ENCODE peak calls at places on chromosome 6, in six cellular contexts. Q, P, K, F, Y and H are unnamed samples.

GRCh38 chr6:119950681-119951080 is 601.1 kb upstream of the MAN1A1 start:
- DNase-seq in K (no peak), F (no peak), P (no peak), Q (no peak), Y (no peak), H (no peak)

GRCh38 chr6:28791002-28791383 is 132.8 kb downstream of the TRIM27 start:
- DNase-seq in P (no peak), Q (no peak), F (no peak), Y (no peak), K (no peak), H (no peak)

GRCh38 chr6:18280084-18280483 is 15.8 kb upstream of the DEK start:
- DNase-seq in Y (no peak), P (no peak), K (no peak), F (no peak), Q (no peak), H (no peak)

GRCh38 chr6:102918161-102918560 is 1524.7 kb downstream of the GRIK2 start:
- DNase-seq in Q (no peak), P (no peak), Y (no peak), K (no peak), F (no peak), H (no peak)

GRCh38 chr6:142756215-142756630 is 188.8 kb downstream of the HIVEP2 start:
- DNase-seq in P (no peak), K (peak; percentile 41), F (no peak), Q (peak; percentile 55), Y (no peak), H (no peak)

GRCh38 chr6:158759966-158760617 is 59.1 kb downstream of the EZR start:
- DNase-seq in P (no peak), F (no peak), Y (no peak), Q (no peak), K (no peak), H (no peak)

GRCh38 chr6:83215131-83216047 is 22.2 kb downstream of the RWDD2A start:
- DNase-seq in Y (peak; percentile 77), P (no peak), F (peak; percentile 51), Q (peak; percentile 43), K (peak; percentile 62), H (peak; percentile 53)

GRCh38 chr6:147207351-147207750 is 3.1 kb downstream of the STXBP5 start:
- DNase-seq in Y (no peak), Q (peak; percentile 3), P (no peak), F (no peak), K (no peak), H (no peak)

DNA sequence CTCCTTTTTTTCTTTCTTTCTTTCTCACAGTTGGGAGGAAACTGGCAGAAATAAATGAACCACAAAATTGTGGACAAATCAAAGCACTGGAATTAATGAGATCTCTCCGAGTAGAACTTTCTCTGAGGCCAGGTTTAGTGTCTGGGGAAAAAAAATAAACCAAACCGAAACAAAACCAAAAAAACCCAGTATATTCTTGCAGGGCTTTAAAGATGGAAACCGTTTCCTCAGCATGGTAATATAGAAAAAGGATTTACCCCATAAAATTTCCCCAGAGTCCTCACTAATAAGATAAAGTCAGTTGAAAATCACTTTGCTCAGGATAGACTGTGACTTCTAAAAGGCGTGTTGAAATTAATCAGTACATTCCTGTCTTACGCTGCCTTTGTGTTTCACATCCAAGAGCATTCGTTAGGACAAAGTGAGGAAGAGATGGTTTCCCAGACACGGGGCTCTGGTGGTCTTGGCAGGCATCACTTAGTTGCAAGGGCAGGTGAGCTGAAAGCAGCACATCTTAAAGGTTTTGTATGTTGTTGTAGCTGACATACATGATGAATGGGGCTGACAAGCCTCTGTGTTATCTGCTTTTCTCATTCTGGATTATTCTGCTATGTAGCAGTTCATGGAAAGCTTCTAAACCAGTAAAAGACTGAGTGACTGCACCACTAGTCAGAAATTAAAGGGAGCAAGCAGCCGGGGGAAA is 85.1 kb upstream of the PRL start:
- DNase-seq in Q (no peak), P (no peak), K (no peak), F (no peak), Y (no peak), H (no peak)
- H3K4me3 ChIP-seq in Q (no peak overlapping the region), P (no peak overlapping the region), K (no peak overlapping the region), F (no peak overlapping the region), Y (no peak overlapping the region), H (no peak overlapping the region)

GRCh38 chr6:37984578-37984977 is 165.1 kb downstream of the ZFAND3 start:
- DNase-seq in Y (no peak), Q (no peak), F (no peak), P (no peak), K (no peak), H (no peak)
- H3K4me3 ChIP-seq in Y (no peak overlapping the region), Q (no peak overlapping the region), F (no peak overlapping the region), P (no peak overlapping the region), K (no peak overlapping the region), H (no peak overlapping the region)

DNA sequence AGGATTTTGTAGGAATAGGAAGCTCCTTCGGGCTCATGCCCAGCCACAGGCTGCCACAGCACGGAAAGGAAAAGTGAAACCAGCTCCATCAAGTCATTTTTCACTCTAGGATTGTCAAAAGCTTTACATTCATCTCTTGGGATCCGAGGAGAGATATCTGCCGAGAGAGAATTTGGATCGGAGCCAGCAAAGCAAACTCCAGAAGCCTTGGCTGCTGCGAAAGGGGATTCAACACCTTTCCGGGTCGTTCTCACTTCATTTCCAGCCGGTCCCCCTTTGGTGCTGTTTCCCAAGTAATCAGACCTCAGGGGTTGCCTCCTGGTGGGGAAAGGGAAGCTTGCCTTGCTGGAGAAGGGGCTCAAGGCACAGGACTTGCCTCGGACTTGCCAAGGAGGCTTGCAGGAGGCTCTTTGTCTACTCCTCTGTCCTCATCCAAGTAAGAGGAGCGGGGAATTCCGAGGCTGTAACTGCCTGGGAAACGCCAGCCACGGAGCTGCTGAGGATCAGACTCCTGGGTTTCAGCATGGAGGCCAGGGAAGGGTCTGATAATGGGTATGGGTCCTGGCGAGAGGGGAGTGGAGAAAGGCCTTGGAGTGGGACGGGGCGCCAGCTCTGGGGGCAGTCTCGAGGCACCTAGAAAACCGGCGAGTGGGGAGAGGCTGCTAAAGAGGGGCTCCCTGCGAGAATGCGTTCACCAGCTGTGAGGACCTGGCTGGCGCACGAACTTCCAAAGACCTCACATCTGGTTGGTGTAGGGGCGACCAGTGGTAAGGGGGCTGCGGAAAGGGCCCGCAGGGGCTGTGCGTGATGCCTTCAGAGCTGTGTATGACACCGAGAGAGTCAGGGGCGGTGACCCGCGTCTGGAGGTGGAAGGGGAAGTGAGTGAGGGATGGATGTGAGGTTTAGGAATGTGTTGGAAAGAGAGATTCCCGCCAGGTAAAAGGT is 702 bp downstream of the ETV7 start:
- DNase-seq in Y (peak; percentile 64), K (no peak), Q (peak; percentile 81), F (peak; percentile 4), P (no peak), H (no peak)
- H3K4me3 ChIP-seq in Y (peak overlapping the region; percentile 28), K (peak overlapping the region; percentile 59), Q (peak overlapping the region; percentile 43), F (peak overlapping the region; percentile 67), P (peak overlapping the region; percentile 64), H (peak overlapping the region; percentile 38)

GRCh38 chr6:71290611-71291010 is 2.0 kb downstream of the OGFRL1 start:
- DNase-seq in K (no peak), F (no peak), Q (no peak), P (no peak), Y (no peak), H (no peak)
- H3K4me3 ChIP-seq in K (peak overlapping the region; percentile 86), F (no peak overlapping the region), Q (no peak overlapping the region), P (peak overlapping the region; percentile 78), Y (no peak overlapping the region), H (no peak overlapping the region)

GRCh38 chr6:8014947-8015346 is 49.2 kb downstream of the BLOC1S5 start:
- DNase-seq in F (no peak), P (no peak), Q (no peak), Y (no peak), K (no peak), H (no peak)

GRCh38 chr6:8013763-8014162 is 50.4 kb downstream of the BLOC1S5 start:
- DNase-seq in K (no peak), F (no peak), Y (no peak), Q (no peak), P (no peak), H (no peak)

GRCh38 chr6:8020083-8020482 is 44.1 kb downstream of the BLOC1S5 start:
- DNase-seq in F (no peak), P (no peak), Q (no peak), Y (no peak), K (no peak), H (no peak)

GRCh38 chr6:8017705-8018104 is 46.5 kb downstream of the BLOC1S5 start:
- DNase-seq in F (no peak), Y (no peak), K (no peak), Q (no peak), P (no peak), H (no peak)

GRCh38 chr6:8017276-8017701 is 46.9 kb downstream of the BLOC1S5 start:
- DNase-seq in Q (no peak), F (no peak), K (no peak), Y (no peak), P (no peak), H (peak; percentile 24)
- H3K4me3 ChIP-seq in Q (no peak overlapping the region), F (no peak overlapping the region), K (no peak overlapping the region), Y (no peak overlapping the region), P (no peak overlapping the region), H (peak overlapping the region; percentile 37)

DNA sequence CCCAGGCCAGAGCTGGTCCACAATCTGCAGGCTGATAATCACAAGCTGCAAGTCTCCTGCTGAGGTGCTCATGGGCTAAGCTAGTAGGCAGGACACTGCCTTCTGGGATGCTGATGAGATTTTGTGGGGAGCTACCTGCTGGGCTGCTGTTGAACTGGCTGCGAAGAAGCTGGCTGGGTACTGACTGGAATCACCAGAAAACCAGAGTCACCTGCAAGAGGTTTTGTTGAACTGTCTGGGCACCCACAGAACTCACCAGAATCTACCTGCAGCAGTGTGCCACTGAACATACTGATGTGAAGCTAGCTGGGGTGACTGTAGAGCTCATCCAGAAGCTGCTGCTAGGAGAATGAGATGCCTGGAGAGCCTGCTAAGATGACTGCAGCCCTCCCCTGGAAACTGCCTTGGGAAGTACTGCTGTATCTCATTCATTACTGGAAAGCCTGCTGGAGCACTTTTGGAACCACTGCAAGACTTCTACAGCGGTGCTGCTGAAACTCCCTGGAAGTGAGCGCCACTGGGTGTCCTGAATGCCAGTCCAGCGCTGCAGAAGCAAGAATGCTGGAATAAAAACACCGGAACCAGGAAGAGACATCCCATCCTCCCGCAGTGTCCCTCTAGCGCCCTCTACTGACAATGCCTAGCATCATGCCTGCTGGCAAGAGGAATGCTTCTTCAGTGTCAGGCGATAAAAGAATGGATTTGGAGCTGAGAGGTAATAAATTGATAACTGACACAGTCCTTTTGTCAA is 64.9 kb upstream of the ARHGAP18 start:
- DNase-seq in F (peak; percentile 52), Y (peak; percentile 83), P (peak; percentile 56), K (peak; percentile 71), Q (peak; percentile 68), H (peak; percentile 35)
- H3K4me3 ChIP-seq in F (no peak overlapping the region), Y (no peak overlapping the region), P (peak overlapping the region; percentile 10), K (no peak overlapping the region), Q (no peak overlapping the region), H (no peak overlapping the region)